ENCODE peak calls at places on chromosomes 4 and X, in eight cellular contexts. I, O, E, T, V, A, R and B are unnamed samples.

GRCh38 chrX:24870143-24870542 is 145.6 kb downstream of the ARX start:
- DNase-seq in I (no peak), O (no peak), E (no peak), T (no peak), V (no peak), A (no peak), R (no peak), B (no peak)

GRCh38 chr4:19735012-19735411 is 516.7 kb upstream of the SLIT2 start:
- DNase-seq in I (no peak), O (no peak), E (no peak), T (no peak), V (no peak), A (no peak), R (no peak), B (no peak)

GRCh38 chrX:149129767-149130166 is 375.3 kb downstream of the IDS start:
- DNase-seq in I (no peak), O (no peak), E (no peak), T (no peak), V (no peak), A (no peak), R (no peak), B (no peak)

GRCh38 chrX:107450823-107451509 is 1.5 kb downstream of the FRMPD3 start:
- DNase-seq in I (peak), O (no peak), E (peak), T (peak), V (no peak), A (peak), R (no peak), B (no peak)

GRCh38 chr4:72558655-72559054 is 10.4 kb downstream of the ADAMTS3 start:
- DNase-seq in I (no peak), O (no peak), E (no peak), T (no peak), V (no peak), A (no peak), R (no peak), B (no peak)

GRCh38 chrX:105837227-105837626 is 14.9 kb downstream of the NRK start:
- DNase-seq in I (no peak), O (peak), E (no peak), T (no peak), V (no peak), A (no peak), R (no peak), B (peak)

GRCh38 chr4:7782783-7783182 is 156.9 kb downstream of the AFAP1 start:
- DNase-seq in I (no peak), O (no peak), E (no peak), T (no peak), V (no peak), A (no peak), R (no peak), B (no peak)

GRCh38 chr4:100016191-100016590 is 66.1 kb upstream of the H2AZ1 start:
- DNase-seq in I (no peak), O (no peak), E (no peak), T (no peak), V (no peak), A (no peak), R (no peak), B (no peak)

GRCh38 chrX:22015144-22015750 is 16.9 kb upstream of the PHEX start:
- DNase-seq in I (no peak), O (no peak), E (no peak), T (no peak), V (no peak), A (no peak), R (no peak), B (no peak)

GRCh38 chr4:26821677-26822503 is 38.8 kb upstream of the STIM2 start:
- DNase-seq in I (no peak), O (no peak), E (no peak), T (no peak), V (no peak), A (peak), R (no peak), B (no peak)

GRCh38 chrX:19904778-19905367 is 17.5 kb upstream of the SH3KBP1 start:
- DNase-seq in I (peak), O (no peak), E (peak), T (peak), V (peak), A (peak), R (no peak), B (peak)

GRCh38 chrX:112851806-112852205 is 11.2 kb upstream of the AMOT start:
- DNase-seq in I (no peak), O (no peak), E (no peak), T (no peak), V (no peak), A (peak), R (no peak), B (no peak)

GRCh38 chr4:6087669-6088068 is 69.4 kb upstream of the C4orf50 start:
- DNase-seq in I (peak), O (no peak), E (no peak), T (peak), V (peak), A (peak), R (no peak), B (peak)

GRCh38 chr4:48575964-48576363 is 85.9 kb downstream of the ZAR1 start:
- DNase-seq in I (no peak), O (no peak), E (no peak), T (no peak), V (no peak), A (no peak), R (no peak), B (no peak)

GRCh38 chr4:84531689-84532088 is 32.6 kb upstream of the NKX6-1 start:
- DNase-seq in I (no peak), O (no peak), E (no peak), T (no peak), V (no peak), A (peak), R (no peak), B (no peak)

GRCh38 chr4:142696334-142697122 is 149.6 kb downstream of the INPP4B start:
- DNase-seq in I (no peak), O (no peak), E (no peak), T (no peak), V (no peak), A (no peak), R (no peak), B (no peak)

GRCh38 chr4:24141836-24142235 is 252.0 kb upstream of the PPARGC1A start:
- DNase-seq in I (no peak), O (no peak), E (no peak), T (no peak), V (no peak), A (no peak), R (no peak), B (no peak)

GRCh38 chr4:31343058-31343457 is 622.9 kb downstream of the PCDH7 start:
- DNase-seq in I (no peak), O (no peak), E (no peak), T (no peak), V (no peak), A (no peak), R (no peak), B (no peak)

GRCh38 chr4:168604496-168605373 is 107.9 kb downstream of the PALLD start:
- DNase-seq in I (no peak), O (no peak), E (no peak), T (no peak), V (no peak), A (peak), R (no peak), B (peak)

GRCh38 chr4:8369426-8370105 is 71.0 kb downstream of the ACOX3 start:
- DNase-seq in I (no peak), O (no peak), E (no peak), T (no peak), V (no peak), A (no peak), R (no peak), B (no peak)

GRCh38 chr4:67558493-67558892 is at the start of gene STAP1:
- DNase-seq in I (no peak), O (no peak), E (peak), T (no peak), V (no peak), A (no peak), R (no peak), B (no peak)

GRCh38 chrX:113947548-113947947 is 636.3 kb upstream of the HTR2C start:
- DNase-seq in I (no peak), O (no peak), E (no peak), T (no peak), V (no peak), A (no peak), R (no peak), B (no peak)

GRCh38 chrX:152900937-152901445 is 3.1 kb downstream of the ZNF185 start:
- DNase-seq in I (no peak), O (no peak), E (no peak), T (no peak), V (no peak), A (no peak), R (no peak), B (no peak)

GRCh38 chr4:89929425-89930272 is 35.0 kb downstream of the MMRN1 start:
- DNase-seq in I (no peak), O (no peak), E (peak), T (no peak), V (no peak), A (no peak), R (no peak), B (no peak)